ENCODE peak calls at places on chromosome 10, in six cellular contexts. N is OCI-LY7, O is SK-N-SH, X is PC-3, D is HCT116, Y is MM.1S. I is an unnamed sample. For H3K9me2, the result is how much of the 10 kb centered on the place peaks cover.

GRCh38 chr10:21020545-21020944 is 123.4 kb upstream of the NEBL start:
- DNase-seq in N (peak), O (peak), X (peak), D (peak), Y (peak), I (peak)

GRCh38 chr10:78413294-78414055 is 379.8 kb downstream of the RPS24 start:
- DNase-seq in N (no peak), O (no peak), X (no peak), D (no peak), Y (no peak), I (no peak)

GRCh38 chr10:3077940-3078630 is 10.7 kb downstream of the PFKP start:
- DNase-seq in N (no peak), O (no peak), X (no peak), D (no peak), Y (no peak), I (no peak)

GRCh38 chr10:75508239-75508813 is 76.9 kb downstream of the LRMDA start:
- DNase-seq in N (no peak), O (peak), X (peak), D (no peak), Y (no peak), I (peak)

GRCh38 chr10:78596556-78596955 is 472.2 kb upstream of the ZMIZ1 start:
- DNase-seq in N (no peak), O (no peak), X (no peak), D (no peak), Y (no peak), I (no peak)

GRCh38 chr10:86775056-86775858 is 18.8 kb downstream of the BMPR1A start:
- DNase-seq in N (no peak), O (peak), X (no peak), D (no peak), Y (no peak), I (peak)

GRCh38 chr10:17009228-17009700 is 120.3 kb downstream of the CUBN start:
- DNase-seq in N (no peak), O (no peak), X (peak), D (no peak), Y (no peak), I (no peak)

GRCh38 chr10:12181065-12181775 is 14.5 kb downstream of the NUDT5 start:
- DNase-seq in N (no peak), O (no peak), X (peak), D (no peak), Y (no peak), I (no peak)

GRCh38 chr10:47223236-47223635 is 76.8 kb upstream of the GDF10 start:
- DNase-seq in N (no peak), O (no peak), X (no peak), D (no peak), Y (no peak), I (no peak)

GRCh38 chr10:90274721-90275468 is 573.5 kb downstream of the KIF20B start:
- DNase-seq in N (no peak), O (no peak), X (no peak), D (no peak), Y (no peak), I (no peak)

GRCh38 chr10:119449760-119450461 is 92.6 kb downstream of the RGS10 start:
- DNase-seq in N (peak), O (no peak), X (peak), D (no peak), Y (no peak), I (no peak)

GRCh38 chr10:13877154-13877909 is 290.6 kb downstream of the PRPF18 start:
- DNase-seq in N (no peak), O (no peak), X (no peak), D (no peak), Y (no peak), I (no peak)

GRCh38 chr10:63264852-63265617 is 131.9 kb downstream of the NRBF2 start:
- DNase-seq in N (peak), O (peak), X (peak), D (no peak), Y (peak), I (peak)

GRCh38 chr10:43369921-43370320 is 1.5 kb upstream of the FXYD4 start:
- DNase-seq in N (no peak), O (no peak), X (no peak), D (no peak), Y (no peak), I (no peak)

GRCh38 chr10:124736491-124737136 is 7.6 kb downstream of the FAM53B start:
- DNase-seq in N (no peak), O (no peak), X (peak), D (no peak), Y (no peak), I (peak)

GRCh38 chr10:48931188-48931587 is 8.5 kb downstream of the LRRC18 start:
- DNase-seq in N (no peak), O (no peak), X (no peak), D (no peak), Y (no peak), I (no peak)

GRCh38 chr10:98536551-98536950 is 89.8 kb upstream of the HPS1 start:
- DNase-seq in N (no peak), O (no peak), X (peak), D (no peak), Y (no peak), I (peak)

GRCh38 chr10:63133787-63134557 is 844 bp downstream of the NRBF2 start:
- DNase-seq in N (peak), O (no peak), X (peak), D (no peak), Y (no peak), I (no peak)

GRCh38 chr10:133198621-133199487 is 31.2 kb upstream of the UTF1 start:
- DNase-seq in N (no peak), O (no peak), X (no peak), D (no peak), Y (no peak), I (no peak)

GRCh38 chr10:61819208-61819607 is 82.3 kb upstream of the ARID5B start:
- DNase-seq in N (no peak), O (no peak), X (peak), D (no peak), Y (no peak), I (no peak)

GRCh38 chr10:18060217-18060616 is 80.0 kb upstream of the CACNB2 start:
- DNase-seq in N (no peak), O (peak), X (no peak), D (no peak), Y (no peak), I (peak)

GRCh38 chr10:2850202-2850601 is 217.1 kb upstream of the PFKP start:
- DNase-seq in N (no peak), O (no peak), X (no peak), D (no peak), Y (no peak), I (no peak)

DNA sequence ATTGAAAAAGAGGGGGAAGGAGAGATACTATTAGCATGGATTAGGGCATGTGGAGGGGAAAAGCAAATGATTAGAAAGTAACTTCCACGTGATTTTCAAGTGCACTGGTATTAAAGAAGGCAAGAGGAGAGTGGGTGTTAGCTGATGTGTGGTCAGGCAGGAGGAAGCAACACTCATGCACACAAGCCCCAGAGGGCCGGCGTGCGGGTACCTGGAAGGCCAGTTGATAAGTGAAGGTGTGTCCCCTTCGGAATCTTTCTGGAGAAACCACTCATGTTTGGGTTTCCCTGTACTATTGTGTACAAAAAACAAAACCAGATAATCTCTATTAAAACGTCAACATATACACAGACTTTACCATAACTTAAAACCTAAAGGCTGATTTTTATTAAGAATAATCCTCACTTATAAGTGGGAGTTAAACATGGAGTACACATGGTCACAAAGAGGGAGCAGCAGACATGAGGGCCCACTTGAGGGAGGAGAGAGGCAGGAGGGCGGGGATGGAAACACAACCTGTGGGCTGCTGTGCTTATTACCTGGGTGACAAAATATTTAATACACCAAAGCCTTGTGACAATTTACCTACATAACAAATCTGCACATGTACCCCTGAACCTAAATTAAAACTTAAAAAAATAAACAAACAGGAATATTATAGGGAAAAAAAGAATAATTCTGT is 98.9 kb downstream of the SVIL start:
- DNase-seq in N (no peak), O (no peak), X (no peak), D (no peak), Y (no peak), I (no peak)
- H3K4me2 ChIP-seq in N (no peak), O (peak), X (peak), D (peak), Y (no peak), I (peak)

GRCh38 chr10:45809829-45810228 is 37.5 kb downstream of the AGAP4 start:
- DNase-seq in N (no peak), O (peak), X (peak), D (no peak), Y (no peak), I (no peak)
- TF ChIP-seq CTCF in N (peak), O (peak), X (peak), D (no peak), Y (no peak), I (peak)

GRCh38 chr10:101016814-101017213 is 14.1 kb downstream of the PDZD7 start:
- DNase-seq in N (no peak), O (no peak), X (no peak), D (no peak), Y (no peak), I (no peak)
- H3K9me2 ChIP-seq in N (under half), O (under half), X (under half), D (under half), Y (under half), I (under half)

GRCh38 chr10:27741173-27742091 is 4.2 kb downstream of the MKX start:
- DNase-seq in N (no peak), O (peak), X (no peak), D (no peak), Y (no peak), I (peak)

GRCh38 chr10:27743736-27744477 is 1.7 kb downstream of the MKX start:
- DNase-seq in N (no peak), O (peak), X (peak), D (no peak), Y (no peak), I (peak)

GRCh38 chr10:27744478-27745379 is 890 bp downstream of the MKX start:
- DNase-seq in N (no peak), O (peak), X (peak), D (no peak), Y (peak), I (peak)

GRCh38 chr10:27742195-27742925 is 3.3 kb downstream of the MKX start:
- DNase-seq in N (peak), O (peak), X (peak), D (peak), Y (peak), I (peak)

GRCh38 chr10:27742926-27743735 is 2.5 kb downstream of the MKX start:
- DNase-seq in N (no peak), O (peak), X (peak), D (no peak), Y (peak), I (peak)
- H3K4me2 ChIP-seq in N (peak), O (peak), X (peak), D (peak), Y (peak), I (peak)